ENCODE peak calls at places on chromosomes 13 and 19, in four cellular contexts. A is endodermal cell, N is PC-3, P is tibial artery. X is an unnamed sample. For H3K4me1, the result is how much of the 10 kb centered on the place peaks cover.

GRCh38 chr19:8324186-8325050 is 3.1 kb downstream of the RPS28 start:
- DNase-seq in A (peak), N (peak), P (no peak), X (no peak)

GRCh38 chr19:36093146-36093662 is 17.7 kb upstream of the OVOL3 start:
- DNase-seq in A (no peak), N (no peak), P (no peak), X (no peak)

GRCh38 chr19:41323430-41324125 is 13.6 kb downstream of the CCDC97 start:
- DNase-seq in A (peak), N (peak), P (peak), X (no peak)

GRCh38 chr19:29715695-29716581 is 877 bp upstream of the C19orf12 start:
- DNase-seq in A (no peak), N (peak), P (no peak), X (peak)

GRCh38 chr13:23715762-23716235 is 145.6 kb downstream of the TNFRSF19 start:
- DNase-seq in A (peak), N (peak), P (no peak), X (no peak)

GRCh38 chr13:44272692-44273091 is 100.9 kb upstream of the SERP2 start:
- DNase-seq in A (no peak), N (no peak), P (no peak), X (no peak)

GRCh38 chr19:45380107-45380506 is 9.7 kb upstream of the ERCC2 start:
- DNase-seq in A (no peak), N (no peak), P (no peak), X (no peak)

GRCh38 chr19:50040967-50041366 is 15.2 kb downstream of the ZNF473 start:
- DNase-seq in A (no peak), N (no peak), P (no peak), X (peak)

GRCh38 chr13:45826741-45827140 is 24.8 kb downstream of the SIAH3 start:
- DNase-seq in A (no peak), N (no peak), P (no peak), X (no peak)

GRCh38 chr19:12944064-12944674 is 1.5 kb upstream of the RAD23A start:
- DNase-seq in A (no peak), N (no peak), P (no peak), X (no peak)

GRCh38 chr13:94305033-94305432 is 174.4 kb downstream of the DCT start:
- DNase-seq in A (no peak), N (peak), P (no peak), X (no peak)

GRCh38 chr13:109708014-109708617 is 78.3 kb downstream of the IRS2 start:
- DNase-seq in A (no peak), N (no peak), P (no peak), X (no peak)

GRCh38 chr13:69319659-69320058 is 788.0 kb upstream of the ATXN8OS start:
- DNase-seq in A (no peak), N (no peak), P (no peak), X (no peak)

GRCh38 chr19:41352609-41353465 is 885 bp downstream of the TGFB1 start:
- DNase-seq in A (peak), N (peak), P (peak), X (peak)

GRCh38 chr19:18894254-18895037 is 1.5 kb downstream of the CERS1 start:
- DNase-seq in A (no peak), N (no peak), P (peak), X (no peak)

GRCh38 chr19:10894911-10895213 is 23.5 kb downstream of the CARM1 start:
- DNase-seq in A (peak), N (no peak), P (no peak), X (no peak)

GRCh38 chr19:21786931-21787330 is 19.6 kb upstream of the ZNF100 start:
- DNase-seq in A (no peak), N (no peak), P (no peak), X (no peak)

GRCh38 chr13:35470671-35471465 is 5.6 kb downstream of the MAB21L1 start:
- DNase-seq in A (peak), N (no peak), P (peak), X (peak)

GRCh38 chr13:23081901-23082300 is 98.9 kb upstream of the SGCG start:
- DNase-seq in A (no peak), N (no peak), P (no peak), X (no peak)

GRCh38 chr13:74768521-74769090 is 634.4 kb upstream of the KLF12 start:
- DNase-seq in A (no peak), N (no peak), P (no peak), X (no peak)

GRCh38 chr19:28632357-28633076 is 580.4 kb downstream of the UQCRFS1 start:
- DNase-seq in A (no peak), N (no peak), P (no peak), X (no peak)

GRCh38 chr13:100811431-100811830 is 136.8 kb upstream of the TMTC4 start:
- DNase-seq in A (no peak), N (no peak), P (no peak), X (no peak)
- H3K4me3 ChIP-seq in A (no peak), N (no peak), P (no peak), X (no peak)

GRCh38 chr13:98542568-98543379 is 34.1 kb downstream of the STK24 start:
- DNase-seq in A (no peak), N (no peak), P (peak), X (no peak)

GRCh38 chr13:98541701-98542203 is 35.2 kb downstream of the STK24 start:
- DNase-seq in A (no peak), N (no peak), P (no peak), X (peak)

GRCh38 chr13:98539655-98540054 is 37.3 kb downstream of the STK24 start:
- DNase-seq in A (peak), N (no peak), P (peak), X (no peak)

GRCh38 chr13:98541211-98541610 is 35.7 kb downstream of the STK24 start:
- DNase-seq in A (peak), N (no peak), P (peak), X (no peak)

GRCh38 chr13:98540476-98540875 is 36.4 kb downstream of the STK24 start:
- DNase-seq in A (peak), N (no peak), P (peak), X (no peak)
- H3K4me1 ChIP-seq in A (under half), N (under half), P (under half), X (under half)

DNA sequence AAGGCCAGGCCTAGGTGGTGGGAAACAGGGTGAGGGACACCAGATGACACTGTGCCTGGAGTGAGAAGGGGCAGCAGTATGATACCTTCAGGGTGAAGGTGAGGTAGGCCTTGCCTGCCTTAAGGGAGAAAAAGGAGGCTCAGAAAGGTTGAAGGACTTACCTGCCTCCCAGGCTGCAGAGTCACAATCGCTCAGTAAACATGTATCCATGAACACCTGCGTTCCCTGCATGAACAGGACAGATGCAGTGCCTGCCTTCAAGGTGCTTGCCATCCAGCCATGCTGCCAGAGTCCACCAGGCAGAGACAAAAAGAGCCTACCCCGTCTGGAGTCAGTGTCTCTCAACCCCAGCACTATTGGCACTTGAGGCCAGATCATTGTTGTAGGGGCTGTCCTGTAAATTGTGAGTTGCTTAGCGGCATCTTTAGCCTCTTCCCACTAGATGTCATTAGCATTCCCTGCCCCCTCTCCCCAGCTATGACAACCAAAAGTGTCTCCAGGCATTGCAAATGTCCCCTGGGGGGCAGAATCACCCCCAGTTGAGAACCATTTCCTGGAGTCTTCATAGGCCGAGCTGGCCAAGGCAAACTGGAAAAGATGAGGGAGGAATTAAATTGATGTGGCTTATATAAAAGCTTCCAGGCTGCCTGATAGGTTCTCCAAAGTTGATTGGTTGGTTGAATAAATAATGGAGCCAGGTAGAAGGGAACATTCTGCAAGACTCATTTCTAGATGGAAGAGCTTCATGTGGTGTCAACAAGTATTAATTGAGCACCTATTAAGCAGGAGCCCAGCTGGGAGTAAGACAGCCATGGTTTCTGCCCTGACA is 1.7 kb downstream of the MAP3K10 start:
- DNase-seq in A (peak), N (no peak), P (no peak), X (no peak)
- H3K4me3 ChIP-seq in A (peak), N (peak), P (peak), X (no peak)

GRCh38 chr19:6088677-6089063 is 21.6 kb downstream of the RFX2 start:
- DNase-seq in A (no peak), N (peak), P (no peak), X (no peak)
- H3K4me1 ChIP-seq in A (under half), N (half or more), P (under half), X (under half)

GRCh38 chr13:30869491-30869890 is 36.6 kb upstream of the MEDAG start:
- DNase-seq in A (no peak), N (no peak), P (peak), X (no peak)

GRCh38 chr13:30871713-30872029 is 34.4 kb upstream of the MEDAG start:
- DNase-seq in A (no peak), N (no peak), P (no peak), X (no peak)

GRCh38 chr13:30870049-30870884 is 35.8 kb upstream of the MEDAG start:
- DNase-seq in A (peak), N (peak), P (peak), X (peak)

GRCh38 chr13:30872195-30872594 is 33.9 kb upstream of the MEDAG start:
- DNase-seq in A (peak), N (no peak), P (no peak), X (no peak)

DNA sequence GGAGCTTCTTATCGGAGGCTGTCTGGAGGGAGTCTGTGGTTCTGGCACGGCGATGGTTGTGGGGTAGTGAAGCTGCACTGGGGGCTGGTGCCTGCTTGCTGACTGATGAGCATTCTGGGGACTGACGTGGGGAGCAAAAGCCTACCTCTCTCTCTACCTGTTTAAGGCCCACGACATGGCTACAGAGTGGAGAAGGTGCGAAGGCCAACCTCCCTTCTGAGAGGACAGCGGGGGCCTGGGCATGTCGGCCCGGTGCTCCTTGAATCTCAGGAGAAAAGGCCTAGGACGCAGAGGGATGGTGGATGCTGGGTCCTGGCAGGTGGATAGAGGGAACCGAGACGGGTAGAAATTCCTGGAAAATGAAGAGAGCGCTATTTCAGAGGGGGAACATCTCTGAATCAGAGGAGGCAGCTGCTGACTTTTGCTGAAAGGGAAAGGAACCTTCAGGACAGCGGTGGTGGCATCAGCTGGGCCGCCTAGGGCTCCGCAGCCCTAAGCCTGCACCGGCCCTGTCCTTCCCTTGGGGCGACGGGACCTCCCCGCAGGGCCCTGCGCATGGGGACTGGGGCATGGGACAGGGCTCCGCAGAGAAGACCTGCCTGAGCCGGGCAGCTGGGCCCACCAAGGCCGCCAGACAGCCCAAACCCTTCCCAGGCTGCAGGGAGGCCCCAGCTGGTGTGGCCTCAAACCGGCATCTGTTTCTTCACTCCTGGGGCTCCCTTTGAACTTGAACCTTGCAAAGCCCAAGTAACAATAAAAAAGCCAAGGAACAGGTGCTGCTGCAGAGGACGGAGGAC is 35.0 kb upstream of the MEDAG start:
- DNase-seq in A (no peak), N (no peak), P (no peak), X (no peak)
- H3K4me3 ChIP-seq in A (no peak), N (no peak), P (peak), X (no peak)

GRCh38 chr19:1231729-1232128 is 6.1 kb downstream of the CBARP start:
- DNase-seq in A (no peak), N (peak), P (no peak), X (no peak)

GRCh38 chr19:1232231-1232637 is 5.6 kb downstream of the CBARP start:
- DNase-seq in A (no peak), N (no peak), P (no peak), X (no peak)

GRCh38 chr19:1229837-1230584 is 7.8 kb downstream of the CBARP start:
- DNase-seq in A (no peak), N (no peak), P (no peak), X (no peak)

GRCh38 chr19:1229056-1229607 is 8.7 kb downstream of the CBARP start:
- DNase-seq in A (no peak), N (no peak), P (no peak), X (no peak)

DNA sequence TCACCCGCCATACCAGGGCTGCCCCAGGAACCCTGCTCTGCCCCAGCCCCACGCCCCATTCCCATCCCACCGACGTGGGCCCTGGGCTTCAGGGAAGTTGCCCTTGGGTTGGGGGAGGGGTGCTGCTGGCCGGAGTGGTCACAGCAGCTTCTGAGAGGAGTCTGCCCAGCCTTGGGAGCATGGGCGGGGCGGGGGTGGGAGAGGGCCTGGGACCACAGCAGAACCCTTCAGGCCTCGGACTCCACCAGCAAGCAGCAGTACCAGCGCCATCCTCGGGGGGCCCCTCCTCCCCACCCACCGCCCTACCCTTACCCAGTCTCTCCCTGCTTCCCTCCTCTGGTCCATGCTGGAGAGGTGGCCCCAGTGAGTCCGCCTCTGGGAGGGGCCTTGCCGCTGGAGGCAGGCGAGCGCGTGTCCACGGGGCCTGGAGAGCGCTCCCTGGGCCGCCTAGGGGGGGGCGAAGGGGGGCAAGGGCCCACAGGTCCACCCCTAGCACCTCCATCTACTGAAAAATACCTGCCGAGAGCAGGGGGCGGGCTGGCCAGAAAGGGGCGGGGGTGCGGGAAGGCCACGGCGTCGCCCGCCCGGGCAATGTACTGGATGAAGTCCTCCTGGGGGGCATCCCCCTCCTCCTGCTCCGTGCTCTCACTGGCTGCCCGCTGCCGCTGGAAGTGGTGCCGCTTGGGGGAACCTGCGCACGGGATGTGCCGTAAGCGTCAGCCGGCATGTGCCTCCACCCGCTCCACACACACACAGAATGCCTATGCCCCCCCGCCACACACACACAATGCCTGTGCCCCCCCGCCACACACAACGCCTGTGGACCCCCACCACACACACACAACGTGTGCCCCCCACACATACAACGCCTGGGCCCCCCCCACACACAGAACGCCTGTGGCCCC is 7.0 kb downstream of the CBARP start:
- DNase-seq in A (peak), N (no peak), P (no peak), X (no peak)
- H3K4me1 ChIP-seq in A (under half), N (under half), P (under half), X (under half)